ENCODE peak calls at places on chromosomes 13 and 19, in four cellular contexts. H is HFFc6, J is tibial artery, T is osteocyte. X is an unnamed sample.

GRCh38 chr19:2982983-2983350 is 5.6 kb downstream of the TLE6 start:
- DNase-seq in J (peak), H (peak), T (peak), X (peak)

GRCh38 chr13:105220886-105221285 is 1314.6 kb downstream of the EFNB2 start:
- DNase-seq in T (no peak), J (no peak), H (no peak), X (no peak)

GRCh38 chr19:43570174-43570791 is 5.0 kb downstream of the XRCC1 start:
- DNase-seq in H (no peak), T (no peak), J (no peak), X (no peak)

GRCh38 chr13:52411629-52412028 is 5.7 kb upstream of the THSD1 start:
- DNase-seq in H (peak), T (no peak), J (no peak), X (no peak)

GRCh38 chr13:43128504-43128929 is 105.1 kb downstream of the DNAJC15 start:
- DNase-seq in H (no peak), T (no peak), J (peak), X (no peak)

GRCh38 chr19:6588508-6589345 is 2.2 kb downstream of the CD70 start:
- DNase-seq in J (no peak), H (no peak), T (no peak), X (no peak)

GRCh38 chr13:61253105-61253877 is 162.4 kb downstream of the PCDH20 start:
- DNase-seq in J (no peak), T (no peak), H (no peak), X (no peak)

GRCh38 chr13:72489751-72490150 is 237.7 kb downstream of the MZT1 start:
- DNase-seq in J (no peak), H (no peak), T (no peak), X (no peak)

GRCh38 chr13:71602327-71602726 is 264.7 kb downstream of the DACH1 start:
- DNase-seq in T (no peak), J (no peak), H (no peak), X (no peak)

GRCh38 chr19:18122424-18122823 is 24.8 kb downstream of the MAST3 start:
- DNase-seq in T (no peak), H (no peak), J (no peak), X (no peak)

GRCh38 chr13:21061077-21061945 is at the start of gene LATS2:
- DNase-seq in J (peak), H (peak), T (peak), X (peak)

GRCh38 chr13:75294110-75294509 is 187.9 kb downstream of the TBC1D4 start:
- DNase-seq in J (no peak), H (no peak), T (no peak), X (no peak)

GRCh38 chr19:53659292-53659691 is 27.5 kb downstream of the DPRX start:
- DNase-seq in H (no peak), J (no peak), T (no peak), X (no peak)
- TF ChIP-seq CTCF in H (peak), J (peak), T (no peak), X (no peak)

GRCh38 chr19:50206191-50206590 is 2.8 kb downstream of the MYH14 start:
- DNase-seq in T (no peak), J (no peak), H (no peak), X (no peak)

GRCh38 chr19:50204081-50204428 is 633 bp downstream of the MYH14 start:
- DNase-seq in J (no peak), H (no peak), T (no peak), X (no peak)

GRCh38 chr19:50207730-50208129 is 4.3 kb downstream of the MYH14 start:
- DNase-seq in J (no peak), H (no peak), T (no peak), X (no peak)

GRCh38 chr19:50204811-50205675 is 1.6 kb downstream of the MYH14 start:
- DNase-seq in H (no peak), J (no peak), T (no peak), X (peak)

DNA sequence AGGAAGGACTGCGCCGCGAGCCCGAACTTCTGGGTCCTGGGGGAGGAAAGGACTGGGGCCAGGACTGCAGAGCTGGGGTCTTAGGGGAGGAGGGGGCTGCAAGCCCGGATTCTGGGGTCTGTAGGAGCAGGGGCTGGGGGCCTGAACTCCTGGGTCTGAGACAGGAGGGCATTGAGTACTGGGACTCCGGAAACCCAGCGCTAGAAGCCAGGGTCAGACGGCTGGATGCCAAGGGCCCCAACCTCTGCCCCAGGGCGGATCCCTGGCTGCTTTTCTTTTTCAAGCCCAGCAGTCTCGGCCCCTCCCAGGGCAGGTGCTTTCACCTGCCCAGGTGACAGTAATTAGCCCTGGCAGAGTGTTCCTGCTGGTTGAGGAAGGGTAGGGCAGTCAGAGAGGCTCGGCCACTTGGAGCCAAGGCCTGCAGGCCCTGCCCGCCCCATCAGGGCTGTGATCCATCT is 2.3 kb downstream of the MYH14 start:
- DNase-seq in H (no peak), J (no peak), T (no peak), X (no peak)
- TF ChIP-seq CTCF in H (no peak), J (no peak), T (no peak), X (no peak)

DNA sequence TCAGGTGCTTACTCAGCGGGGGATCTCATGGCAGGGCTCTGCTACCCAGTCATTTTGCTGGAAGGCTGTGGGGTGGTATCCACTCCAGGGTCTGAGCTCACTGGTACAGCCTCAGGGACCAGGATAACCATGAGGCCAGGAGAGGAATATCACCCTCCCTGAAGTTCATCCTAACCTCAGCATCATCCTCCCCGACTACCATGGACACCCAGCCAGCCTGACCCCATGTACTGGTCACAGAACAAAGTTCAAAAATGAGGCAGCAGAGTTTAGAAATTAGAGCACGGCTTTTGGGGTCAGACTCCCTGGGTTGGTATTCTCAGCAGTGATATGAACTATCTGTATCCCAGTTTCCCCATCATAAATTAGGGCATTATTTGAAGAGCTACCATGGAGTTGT is 35.5 kb upstream of the RXFP2 start:
- DNase-seq in J (no peak), T (no peak), H (no peak), X (no peak)
- TF ChIP-seq CTCF in J (no peak), T (no peak), H (no peak), X (no peak)

GRCh38 chr19:913080-913748 is at the start of gene R3HDM4:
- DNase-seq in J (peak), T (peak), H (no peak), X (peak)
- TF ChIP-seq CTCF in J (no peak), T (no peak), H (no peak), X (no peak)

DNA sequence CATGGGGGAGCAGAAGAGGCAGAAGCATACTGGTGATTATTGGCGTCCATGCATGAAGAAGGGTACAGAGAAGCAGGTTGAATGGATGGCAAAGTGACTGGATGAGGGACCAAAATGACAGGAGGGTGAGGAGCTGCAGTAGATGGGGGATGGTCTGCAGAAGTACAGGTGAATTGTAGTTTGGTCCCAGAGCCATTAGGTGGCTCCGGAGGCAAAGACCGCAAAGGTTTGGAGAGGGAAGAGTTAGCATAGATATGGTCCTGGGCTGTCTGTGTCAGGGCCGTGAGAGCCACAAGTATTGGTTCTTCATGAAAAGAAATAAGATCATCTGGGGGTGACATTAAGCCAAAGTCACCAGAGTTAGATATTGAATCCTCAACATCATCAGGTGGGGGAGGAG is 59.0 kb upstream of the ZNF726 start:
- DNase-seq in J (no peak), H (no peak), T (no peak), X (no peak)
- TF ChIP-seq CTCF in J (no peak), H (no peak), T (no peak), X (no peak)

GRCh38 chr19:12126707-12127106 is 13.4 kb downstream of the ZNF20 start:
- DNase-seq in T (no peak), H (no peak), J (no peak), X (no peak)
- TF ChIP-seq CTCF in T (peak), H (peak), J (peak), X (no peak)

GRCh38 chr19:27774337-27774736 is 1438.6 kb downstream of the UQCRFS1 start:
- DNase-seq in H (no peak), J (no peak), T (peak), X (no peak)

GRCh38 chr19:27773318-27774094 is 1439.4 kb downstream of the UQCRFS1 start:
- DNase-seq in T (peak), H (no peak), J (no peak), X (no peak)

GRCh38 chr19:27776020-27776419 is 1436.9 kb downstream of the UQCRFS1 start:
- DNase-seq in J (no peak), T (peak), H (peak), X (no peak)

GRCh38 chr19:27775395-27775794 is 1437.6 kb downstream of the UQCRFS1 start:
- DNase-seq in T (peak), J (no peak), H (no peak), X (no peak)

GRCh38 chr19:27774827-27775226 is 1438.1 kb downstream of the UQCRFS1 start:
- DNase-seq in J (no peak), H (peak), T (peak), X (no peak)
- TF ChIP-seq CTCF in J (no peak), H (peak), T (no peak), X (no peak)

GRCh38 chr19:383922-384800 is 24.8 kb downstream of the C2CD4C start:
- DNase-seq in T (no peak), J (no peak), H (no peak), X (peak)
- TF ChIP-seq CTCF in T (peak), J (no peak), H (peak), X (no peak)

DNA sequence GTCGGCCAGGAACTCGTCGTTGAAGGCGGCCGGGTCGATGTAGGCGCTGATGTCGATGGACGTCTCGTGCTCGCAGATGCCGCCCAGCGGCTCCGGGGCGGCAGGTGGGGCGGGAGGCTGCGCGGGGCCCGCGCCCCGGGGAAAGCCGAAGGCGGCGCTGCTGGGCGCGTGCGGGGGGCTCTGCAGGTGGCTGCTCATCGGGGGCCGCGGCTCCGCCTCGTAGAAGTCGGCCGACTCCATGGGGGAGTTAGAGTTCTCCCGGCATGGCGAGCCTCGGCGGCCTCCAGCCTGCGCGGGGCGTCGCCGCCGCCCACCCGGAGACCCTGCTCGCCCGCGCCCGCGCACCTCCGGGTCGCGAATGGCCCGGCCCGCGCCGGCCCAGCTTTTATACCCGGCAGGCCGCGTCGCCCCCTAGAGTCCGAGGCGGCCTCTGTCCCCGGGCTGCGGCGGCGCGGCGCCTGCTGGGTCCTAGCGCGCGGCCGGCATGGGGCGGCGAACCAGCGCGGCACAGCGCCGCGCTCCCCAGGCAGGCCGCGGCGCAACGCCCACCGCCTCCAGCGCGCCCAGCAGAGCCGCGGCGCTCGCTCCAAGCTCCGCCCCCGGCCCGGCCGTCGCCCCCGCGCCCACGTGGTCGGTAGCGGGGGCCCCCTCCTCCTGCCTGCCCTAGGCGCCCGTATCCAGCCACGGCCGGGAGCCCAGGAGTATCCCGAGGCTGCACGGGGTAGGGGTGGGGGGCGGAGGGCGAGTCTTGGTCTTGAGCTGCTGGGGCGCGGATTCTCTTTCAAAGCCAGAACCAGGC is at the start of gene CEBPA:
- DNase-seq in J (peak), T (peak), H (peak), X (no peak)
- TF ChIP-seq CTCF in J (peak), T (peak), H (peak), X (no peak)

GRCh38 chr19:42555317-42555716 is 27.0 kb upstream of the CEACAM1 start:
- DNase-seq in J (no peak), T (peak), H (no peak), X (no peak)
- TF ChIP-seq CTCF in J (no peak), T (no peak), H (no peak), X (no peak)

X was measured in omental fat pad.